ENCODE peak calls at places on chromosome 13, in ten cellular contexts. One of them, this sample, is unnamed.

GRCh38 chr13:28495586-28496564 is 947 bp upstream of the FLT1 start:
- DNase-seq in effector memory CD4-positive, alpha-beta T cell: no peak
- DNase-seq in astrocyte of the spinal cord: no peak
- DNase-seq in transverse colon: no peak
- DNase-seq in omental fat pad: no peak
- DNase-seq in left ventricle myocardium superior: no peak
- DNase-seq in OCI-LY7: no peak
- DNase-seq in heart left ventricle: no peak
- DNase-seq in aorta: no peak
- DNase-seq in RWPE1: no peak
- DNase-seq in this sample: peak; percentile 74

GRCh38 chr13:94408300-94409036 is 71.0 kb downstream of the DCT start:
- DNase-seq in aorta: no peak
- DNase-seq in astrocyte of the spinal cord: no peak
- DNase-seq in omental fat pad: no peak
- DNase-seq in RWPE1: no peak
- DNase-seq in left ventricle myocardium superior: no peak
- DNase-seq in OCI-LY7: no peak
- DNase-seq in heart left ventricle: no peak
- DNase-seq in effector memory CD4-positive, alpha-beta T cell: no peak
- DNase-seq in transverse colon: no peak
- DNase-seq in this sample: no peak

GRCh38 chr13:113114511-113115362 is 7.9 kb upstream of the F10 start:
- DNase-seq in RWPE1: no peak
- DNase-seq in effector memory CD4-positive, alpha-beta T cell: no peak
- DNase-seq in transverse colon: peak; percentile 5
- DNase-seq in OCI-LY7: no peak
- DNase-seq in heart left ventricle: peak; percentile 0
- DNase-seq in left ventricle myocardium superior: no peak
- DNase-seq in omental fat pad: no peak
- DNase-seq in astrocyte of the spinal cord: no peak
- DNase-seq in aorta: no peak
- DNase-seq in this sample: no peak

GRCh38 chr13:88919970-88920628 is 1248.9 kb downstream of the SLITRK5 start:
- DNase-seq in aorta: no peak
- DNase-seq in OCI-LY7: no peak
- DNase-seq in omental fat pad: no peak
- DNase-seq in left ventricle myocardium superior: no peak
- DNase-seq in transverse colon: no peak
- DNase-seq in RWPE1: no peak
- DNase-seq in effector memory CD4-positive, alpha-beta T cell: no peak
- DNase-seq in astrocyte of the spinal cord: no peak
- DNase-seq in heart left ventricle: no peak
- DNase-seq in this sample: no peak

GRCh38 chr13:95067303-95067702 is 233.9 kb downstream of the ABCC4 start:
- DNase-seq in left ventricle myocardium superior: no peak
- DNase-seq in OCI-LY7: no peak
- DNase-seq in heart left ventricle: no peak
- DNase-seq in aorta: no peak
- DNase-seq in transverse colon: no peak
- DNase-seq in RWPE1: no peak
- DNase-seq in astrocyte of the spinal cord: peak; percentile 15
- DNase-seq in omental fat pad: no peak
- DNase-seq in effector memory CD4-positive, alpha-beta T cell: no peak
- DNase-seq in this sample: no peak

GRCh38 chr13:25912961-25913360 is 138.9 kb downstream of the SHISA2 start:
- DNase-seq in RWPE1: no peak
- DNase-seq in OCI-LY7: no peak
- DNase-seq in heart left ventricle: no peak
- DNase-seq in effector memory CD4-positive, alpha-beta T cell: no peak
- DNase-seq in omental fat pad: no peak
- DNase-seq in aorta: no peak
- DNase-seq in astrocyte of the spinal cord: no peak
- DNase-seq in transverse colon: no peak
- DNase-seq in left ventricle myocardium superior: no peak
- DNase-seq in this sample: no peak

GRCh38 chr13:93775507-93776108 is 549.0 kb downstream of the GPC6 start:
- DNase-seq in heart left ventricle: no peak
- DNase-seq in OCI-LY7: no peak
- DNase-seq in RWPE1: no peak
- DNase-seq in left ventricle myocardium superior: no peak
- DNase-seq in aorta: no peak
- DNase-seq in astrocyte of the spinal cord: peak; percentile 78
- DNase-seq in transverse colon: no peak
- DNase-seq in omental fat pad: no peak
- DNase-seq in effector memory CD4-positive, alpha-beta T cell: no peak
- DNase-seq in this sample: no peak

GRCh38 chr13:79776538-79776937 is 295.6 kb downstream of the NDFIP2 start:
- DNase-seq in heart left ventricle: no peak
- DNase-seq in effector memory CD4-positive, alpha-beta T cell: no peak
- DNase-seq in transverse colon: peak; percentile 13
- DNase-seq in RWPE1: no peak
- DNase-seq in OCI-LY7: no peak
- DNase-seq in left ventricle myocardium superior: no peak
- DNase-seq in astrocyte of the spinal cord: peak; percentile 17
- DNase-seq in omental fat pad: no peak
- DNase-seq in aorta: no peak
- DNase-seq in this sample: no peak

GRCh38 chr13:93534181-93534700 is 307.6 kb downstream of the GPC6 start:
- DNase-seq in left ventricle myocardium superior: no peak
- DNase-seq in OCI-LY7: no peak
- DNase-seq in heart left ventricle: no peak
- DNase-seq in aorta: no peak
- DNase-seq in RWPE1: no peak
- DNase-seq in effector memory CD4-positive, alpha-beta T cell: no peak
- DNase-seq in astrocyte of the spinal cord: no peak
- DNase-seq in transverse colon: no peak
- DNase-seq in omental fat pad: no peak
- DNase-seq in this sample: no peak

GRCh38 chr13:105273665-105274222 is 1261.7 kb downstream of the EFNB2 start:
- DNase-seq in RWPE1: no peak
- DNase-seq in transverse colon: no peak
- DNase-seq in aorta: no peak
- DNase-seq in astrocyte of the spinal cord: no peak
- DNase-seq in OCI-LY7: no peak
- DNase-seq in left ventricle myocardium superior: no peak
- DNase-seq in effector memory CD4-positive, alpha-beta T cell: no peak
- DNase-seq in omental fat pad: no peak
- DNase-seq in heart left ventricle: no peak
- DNase-seq in this sample: no peak

GRCh38 chr13:24071016-24071415 is 89.5 kb upstream of the SPATA13 start:
- DNase-seq in heart left ventricle: no peak
- DNase-seq in aorta: no peak
- DNase-seq in effector memory CD4-positive, alpha-beta T cell: no peak
- DNase-seq in RWPE1: no peak
- DNase-seq in OCI-LY7: no peak
- DNase-seq in left ventricle myocardium superior: no peak
- DNase-seq in transverse colon: no peak
- DNase-seq in omental fat pad: no peak
- DNase-seq in astrocyte of the spinal cord: no peak
- DNase-seq in this sample: no peak

GRCh38 chr13:110557610-110558305 is 3.8 kb downstream of the RAB20 start:
- DNase-seq in RWPE1: no peak
- DNase-seq in OCI-LY7: no peak
- DNase-seq in aorta: no peak
- DNase-seq in effector memory CD4-positive, alpha-beta T cell: no peak
- DNase-seq in astrocyte of the spinal cord: no peak
- DNase-seq in heart left ventricle: no peak
- DNase-seq in omental fat pad: no peak
- DNase-seq in left ventricle myocardium superior: no peak
- DNase-seq in transverse colon: no peak
- DNase-seq in this sample: peak; percentile 93

GRCh38 chr13:99122171-99122570 is 78.5 kb upstream of the UBAC2 start:
- DNase-seq in left ventricle myocardium superior: no peak
- DNase-seq in heart left ventricle: no peak
- DNase-seq in RWPE1: no peak
- DNase-seq in effector memory CD4-positive, alpha-beta T cell: no peak
- DNase-seq in transverse colon: no peak
- DNase-seq in omental fat pad: no peak
- DNase-seq in aorta: no peak
- DNase-seq in astrocyte of the spinal cord: no peak
- DNase-seq in OCI-LY7: no peak
- DNase-seq in this sample: no peak

GRCh38 chr13:85332595-85332994 is 466.6 kb downstream of the SLITRK6 start:
- DNase-seq in left ventricle myocardium superior: no peak
- DNase-seq in RWPE1: no peak
- DNase-seq in heart left ventricle: no peak
- DNase-seq in omental fat pad: no peak
- DNase-seq in aorta: no peak
- DNase-seq in transverse colon: no peak
- DNase-seq in effector memory CD4-positive, alpha-beta T cell: no peak
- DNase-seq in OCI-LY7: no peak
- DNase-seq in astrocyte of the spinal cord: no peak
- DNase-seq in this sample: no peak

GRCh38 chr13:66714795-66715194 is 515.3 kb downstream of the PCDH9 start:
- DNase-seq in omental fat pad: no peak
- DNase-seq in left ventricle myocardium superior: no peak
- DNase-seq in astrocyte of the spinal cord: no peak
- DNase-seq in aorta: no peak
- DNase-seq in OCI-LY7: no peak
- DNase-seq in RWPE1: no peak
- DNase-seq in effector memory CD4-positive, alpha-beta T cell: no peak
- DNase-seq in heart left ventricle: no peak
- DNase-seq in transverse colon: no peak
- DNase-seq in this sample: no peak

GRCh38 chr13:31035162-31035951 is 102.9 kb downstream of the TEX26 start:
- DNase-seq in RWPE1: no peak
- DNase-seq in transverse colon: no peak
- DNase-seq in aorta: no peak
- DNase-seq in OCI-LY7: no peak
- DNase-seq in astrocyte of the spinal cord: no peak
- DNase-seq in left ventricle myocardium superior: no peak
- DNase-seq in omental fat pad: no peak
- DNase-seq in heart left ventricle: peak; percentile 19
- DNase-seq in effector memory CD4-positive, alpha-beta T cell: no peak
- DNase-seq in this sample: no peak

GRCh38 chr13:97133955-97134354 is 88.2 kb upstream of the MBNL2 start:
- DNase-seq in left ventricle myocardium superior: no peak
- DNase-seq in effector memory CD4-positive, alpha-beta T cell: no peak
- DNase-seq in aorta: no peak
- DNase-seq in transverse colon: no peak
- DNase-seq in astrocyte of the spinal cord: no peak
- DNase-seq in heart left ventricle: no peak
- DNase-seq in OCI-LY7: no peak
- DNase-seq in RWPE1: no peak
- DNase-seq in omental fat pad: no peak
- DNase-seq in this sample: no peak

GRCh38 chr13:113860579-113861432 is 3.1 kb downstream of the GAS6 start:
- DNase-seq in astrocyte of the spinal cord: no peak
- DNase-seq in aorta: no peak
- DNase-seq in effector memory CD4-positive, alpha-beta T cell: no peak
- DNase-seq in transverse colon: peak; percentile 87
- DNase-seq in omental fat pad: no peak
- DNase-seq in OCI-LY7: no peak
- DNase-seq in left ventricle myocardium superior: no peak
- DNase-seq in RWPE1: no peak
- DNase-seq in heart left ventricle: no peak
- DNase-seq in this sample: peak; percentile 80

GRCh38 chr13:110301606-110302131 is 5.3 kb downstream of the COL4A1 start:
- DNase-seq in aorta: peak; percentile 53
- DNase-seq in heart left ventricle: no peak
- DNase-seq in OCI-LY7: no peak
- DNase-seq in RWPE1: no peak
- DNase-seq in omental fat pad: no peak
- DNase-seq in astrocyte of the spinal cord: peak; percentile 56
- DNase-seq in left ventricle myocardium superior: peak; percentile 23
- DNase-seq in transverse colon: no peak
- DNase-seq in effector memory CD4-positive, alpha-beta T cell: no peak
- DNase-seq in this sample: no peak

GRCh38 chr13:22053053-22053452 is 382.2 kb downstream of the FGF9 start:
- DNase-seq in astrocyte of the spinal cord: no peak
- DNase-seq in heart left ventricle: no peak
- DNase-seq in left ventricle myocardium superior: no peak
- DNase-seq in aorta: no peak
- DNase-seq in OCI-LY7: no peak
- DNase-seq in transverse colon: no peak
- DNase-seq in effector memory CD4-positive, alpha-beta T cell: no peak
- DNase-seq in RWPE1: no peak
- DNase-seq in omental fat pad: no peak
- DNase-seq in this sample: no peak

GRCh38 chr13:61410266-61410665 is 5.4 kb downstream of the PCDH20 start:
- DNase-seq in OCI-LY7: no peak
- DNase-seq in astrocyte of the spinal cord: no peak
- DNase-seq in aorta: no peak
- DNase-seq in transverse colon: no peak
- DNase-seq in heart left ventricle: no peak
- DNase-seq in omental fat pad: no peak
- DNase-seq in RWPE1: no peak
- DNase-seq in left ventricle myocardium superior: no peak
- DNase-seq in effector memory CD4-positive, alpha-beta T cell: no peak
- DNase-seq in this sample: no peak

GRCh38 chr13:94433055-94433947 is 46.2 kb downstream of the DCT start:
- DNase-seq in transverse colon: peak; percentile 21
- DNase-seq in left ventricle myocardium superior: peak; percentile 43
- DNase-seq in heart left ventricle: no peak
- DNase-seq in astrocyte of the spinal cord: no peak
- DNase-seq in omental fat pad: no peak
- DNase-seq in aorta: no peak
- DNase-seq in RWPE1: no peak
- DNase-seq in OCI-LY7: no peak
- DNase-seq in effector memory CD4-positive, alpha-beta T cell: no peak
- DNase-seq in this sample: no peak

GRCh38 chr13:43730642-43731041 is 56.1 kb downstream of the ENOX1 start:
- DNase-seq in transverse colon: peak; percentile 14
- DNase-seq in aorta: no peak
- DNase-seq in RWPE1: no peak
- DNase-seq in left ventricle myocardium superior: no peak
- DNase-seq in OCI-LY7: no peak
- DNase-seq in effector memory CD4-positive, alpha-beta T cell: no peak
- DNase-seq in heart left ventricle: peak; percentile 20
- DNase-seq in omental fat pad: no peak
- DNase-seq in astrocyte of the spinal cord: peak; percentile 62
- DNase-seq in this sample: no peak

GRCh38 chr13:111184685-111185401 is 69.7 kb downstream of the ARHGEF7 start:
- DNase-seq in RWPE1: no peak
- DNase-seq in OCI-LY7: peak; percentile 95
- DNase-seq in astrocyte of the spinal cord: no peak
- DNase-seq in effector memory CD4-positive, alpha-beta T cell: peak; percentile 13
- DNase-seq in omental fat pad: no peak
- DNase-seq in transverse colon: peak; percentile 36
- DNase-seq in aorta: peak; percentile 57
- DNase-seq in heart left ventricle: peak; percentile 70
- DNase-seq in left ventricle myocardium superior: no peak
- DNase-seq in this sample: no peak

GRCh38 chr13:57862879-57863278 is 231.3 kb downstream of the PCDH17 start:
- DNase-seq in transverse colon: no peak
- DNase-seq in RWPE1: no peak
- DNase-seq in effector memory CD4-positive, alpha-beta T cell: no peak
- DNase-seq in astrocyte of the spinal cord: no peak
- DNase-seq in omental fat pad: no peak
- DNase-seq in aorta: no peak
- DNase-seq in heart left ventricle: no peak
- DNase-seq in OCI-LY7: no peak
- DNase-seq in left ventricle myocardium superior: no peak
- DNase-seq in this sample: no peak

GRCh38 chr13:78022164-78022877 is 103.7 kb upstream of the EDNRB start:
- DNase-seq in aorta: peak; percentile 58
- DNase-seq in left ventricle myocardium superior: no peak
- DNase-seq in effector memory CD4-positive, alpha-beta T cell: no peak
- DNase-seq in RWPE1: peak; percentile 18
- DNase-seq in OCI-LY7: peak; percentile 73
- DNase-seq in transverse colon: peak; percentile 17
- DNase-seq in astrocyte of the spinal cord: peak; percentile 48
- DNase-seq in omental fat pad: no peak
- DNase-seq in heart left ventricle: peak; percentile 29
- DNase-seq in this sample: no peak

GRCh38 chr13:113802761-113803160 is 43.7 kb downstream of the TMEM255B start:
- DNase-seq in omental fat pad: no peak
- DNase-seq in transverse colon: no peak
- DNase-seq in heart left ventricle: no peak
- DNase-seq in aorta: peak; percentile 42
- DNase-seq in OCI-LY7: no peak
- DNase-seq in RWPE1: no peak
- DNase-seq in effector memory CD4-positive, alpha-beta T cell: no peak
- DNase-seq in left ventricle myocardium superior: peak; percentile 34
- DNase-seq in astrocyte of the spinal cord: no peak
- DNase-seq in this sample: peak; percentile 62

GRCh38 chr13:74452176-74452575 is 318.0 kb upstream of the KLF12 start:
- DNase-seq in left ventricle myocardium superior: no peak
- DNase-seq in astrocyte of the spinal cord: no peak
- DNase-seq in omental fat pad: no peak
- DNase-seq in RWPE1: no peak
- DNase-seq in transverse colon: no peak
- DNase-seq in effector memory CD4-positive, alpha-beta T cell: no peak
- DNase-seq in OCI-LY7: no peak
- DNase-seq in aorta: no peak
- DNase-seq in heart left ventricle: no peak
- DNase-seq in this sample: no peak